ENCODE peak calls at places on chromosome 21, in ten cellular contexts. One of them, this sample, is unnamed. For H3K4me1, the result is how much of the 10 kb centered on the place peaks cover.

GRCh38 chr21:14520535-14520934 is 25.6 kb downstream of the SAMSN1 start:
- DNase-seq in K562: no peak
- DNase-seq in SK-N-SH: no peak
- DNase-seq in H1: no peak
- DNase-seq in tibial nerve: no peak
- DNase-seq in A549: no peak
- DNase-seq in ovary: no peak
- DNase-seq in stomach: no peak
- DNase-seq in GM12878: no peak
- DNase-seq in upper lobe of left lung: no peak
- DNase-seq in this sample: no peak

GRCh38 chr21:24367936-24368335 is 1239.3 kb downstream of the MRPL39 start:
- DNase-seq in K562: no peak
- DNase-seq in SK-N-SH: no peak
- DNase-seq in H1: no peak
- DNase-seq in tibial nerve: no peak
- DNase-seq in A549: no peak
- DNase-seq in ovary: no peak
- DNase-seq in stomach: no peak
- DNase-seq in GM12878: no peak
- DNase-seq in upper lobe of left lung: no peak
- DNase-seq in this sample: no peak

GRCh38 chr21:46151989-46152938 is 3.1 kb downstream of the FTCD start:
- DNase-seq in K562: no peak
- DNase-seq in SK-N-SH: no peak
- DNase-seq in H1: peak
- DNase-seq in tibial nerve: no peak
- DNase-seq in A549: no peak
- DNase-seq in ovary: peak
- DNase-seq in stomach: peak
- DNase-seq in GM12878: no peak
- DNase-seq in upper lobe of left lung: peak
- DNase-seq in this sample: no peak

GRCh38 chr21:35367558-35367957 is 318.5 kb upstream of the RUNX1 start:
- DNase-seq in K562: no peak
- DNase-seq in SK-N-SH: no peak
- DNase-seq in H1: no peak
- DNase-seq in tibial nerve: no peak
- DNase-seq in A549: no peak
- DNase-seq in ovary: no peak
- DNase-seq in stomach: no peak
- DNase-seq in GM12878: no peak
- DNase-seq in upper lobe of left lung: no peak
- DNase-seq in this sample: no peak

GRCh38 chr21:43355196-43355924 is 71.6 kb downstream of the SIK1 start:
- DNase-seq in K562: no peak
- DNase-seq in SK-N-SH: no peak
- DNase-seq in H1: no peak
- DNase-seq in tibial nerve: no peak
- DNase-seq in A549: no peak
- DNase-seq in ovary: no peak
- DNase-seq in stomach: no peak
- DNase-seq in GM12878: no peak
- DNase-seq in upper lobe of left lung: peak
- DNase-seq in this sample: no peak

GRCh38 chr21:32140212-32141008 is 138.4 kb downstream of the MIS18A start:
- DNase-seq in K562: no peak
- DNase-seq in SK-N-SH: peak
- DNase-seq in H1: peak
- DNase-seq in tibial nerve: no peak
- DNase-seq in A549: no peak
- DNase-seq in ovary: no peak
- DNase-seq in stomach: no peak
- DNase-seq in GM12878: no peak
- DNase-seq in upper lobe of left lung: no peak
- DNase-seq in this sample: peak

GRCh38 chr21:36691539-36692124 is 7.3 kb upstream of the SIM2 start:
- DNase-seq in K562: no peak
- DNase-seq in SK-N-SH: no peak
- DNase-seq in H1: no peak
- DNase-seq in tibial nerve: no peak
- DNase-seq in A549: no peak
- DNase-seq in ovary: no peak
- DNase-seq in stomach: no peak
- DNase-seq in GM12878: no peak
- DNase-seq in upper lobe of left lung: no peak
- DNase-seq in this sample: no peak

GRCh38 chr21:44455524-44456206 is 355 bp downstream of the LRRC3 start:
- DNase-seq in K562: peak
- DNase-seq in SK-N-SH: peak
- DNase-seq in H1: peak
- DNase-seq in tibial nerve: no peak
- DNase-seq in A549: peak
- DNase-seq in ovary: peak
- DNase-seq in stomach: peak
- DNase-seq in GM12878: no peak
- DNase-seq in upper lobe of left lung: peak
- DNase-seq in this sample: no peak

GRCh38 chr21:29246614-29247013 is 52.1 kb upstream of the BACH1 start:
- DNase-seq in K562: no peak
- DNase-seq in SK-N-SH: no peak
- DNase-seq in H1: no peak
- DNase-seq in tibial nerve: no peak
- DNase-seq in A549: no peak
- DNase-seq in ovary: no peak
- DNase-seq in stomach: no peak
- DNase-seq in GM12878: no peak
- DNase-seq in upper lobe of left lung: no peak
- DNase-seq in this sample: no peak

GRCh38 chr21:29245104-29245643 is 53.5 kb upstream of the BACH1 start:
- DNase-seq in K562: no peak
- DNase-seq in SK-N-SH: no peak
- DNase-seq in H1: no peak
- DNase-seq in tibial nerve: no peak
- DNase-seq in A549: no peak
- DNase-seq in ovary: no peak
- DNase-seq in stomach: no peak
- DNase-seq in GM12878: no peak
- DNase-seq in upper lobe of left lung: no peak
- DNase-seq in this sample: no peak

GRCh38 chr21:29254550-29254949 is 44.2 kb upstream of the BACH1 start:
- DNase-seq in K562: no peak
- DNase-seq in SK-N-SH: no peak
- DNase-seq in H1: no peak
- DNase-seq in tibial nerve: no peak
- DNase-seq in A549: no peak
- DNase-seq in ovary: no peak
- DNase-seq in stomach: no peak
- DNase-seq in GM12878: no peak
- DNase-seq in upper lobe of left lung: no peak
- DNase-seq in this sample: no peak

GRCh38 chr21:29248124-29248523 is 50.6 kb upstream of the BACH1 start:
- DNase-seq in K562: no peak
- DNase-seq in SK-N-SH: no peak
- DNase-seq in H1: no peak
- DNase-seq in tibial nerve: no peak
- DNase-seq in A549: no peak
- DNase-seq in ovary: no peak
- DNase-seq in stomach: no peak
- DNase-seq in GM12878: no peak
- DNase-seq in upper lobe of left lung: no peak
- DNase-seq in this sample: no peak

DNA sequence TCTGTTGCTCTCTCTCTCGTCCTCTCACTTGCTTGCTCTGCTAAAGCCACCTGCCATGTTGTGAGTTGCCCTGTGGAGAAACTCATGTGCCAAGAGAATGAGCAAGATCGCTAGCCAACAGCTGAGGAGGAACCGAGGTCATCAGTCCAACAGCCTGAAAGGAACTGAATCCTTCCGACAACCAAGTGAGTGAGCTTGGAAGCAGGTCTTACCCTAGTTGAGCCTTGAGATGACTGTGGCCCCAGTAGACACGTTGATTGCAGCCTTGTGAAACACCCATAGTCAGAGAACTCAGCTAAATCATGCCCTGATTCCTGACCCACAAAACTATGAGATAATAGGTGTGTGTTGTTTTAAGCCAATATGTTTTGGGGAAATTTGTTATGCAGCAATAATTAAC is 48.1 kb upstream of the BACH1 start:
- DNase-seq in K562: no peak
- DNase-seq in SK-N-SH: no peak
- DNase-seq in H1: no peak
- DNase-seq in tibial nerve: no peak
- DNase-seq in A549: no peak
- DNase-seq in ovary: no peak
- DNase-seq in stomach: no peak
- DNase-seq in GM12878: no peak
- DNase-seq in upper lobe of left lung: no peak
- DNase-seq in this sample: no peak
- TF ChIP-seq EP300 in K562: no peak
- TF ChIP-seq EP300 in SK-N-SH: no peak
- TF ChIP-seq EP300 in H1: no peak
- TF ChIP-seq EP300 in tibial nerve: no peak
- TF ChIP-seq EP300 in A549: no peak
- TF ChIP-seq EP300 in ovary: no peak
- TF ChIP-seq EP300 in stomach: no peak
- TF ChIP-seq EP300 in GM12878: no peak
- TF ChIP-seq EP300 in upper lobe of left lung: no peak
- TF ChIP-seq EP300 in this sample: no peak

DNA sequence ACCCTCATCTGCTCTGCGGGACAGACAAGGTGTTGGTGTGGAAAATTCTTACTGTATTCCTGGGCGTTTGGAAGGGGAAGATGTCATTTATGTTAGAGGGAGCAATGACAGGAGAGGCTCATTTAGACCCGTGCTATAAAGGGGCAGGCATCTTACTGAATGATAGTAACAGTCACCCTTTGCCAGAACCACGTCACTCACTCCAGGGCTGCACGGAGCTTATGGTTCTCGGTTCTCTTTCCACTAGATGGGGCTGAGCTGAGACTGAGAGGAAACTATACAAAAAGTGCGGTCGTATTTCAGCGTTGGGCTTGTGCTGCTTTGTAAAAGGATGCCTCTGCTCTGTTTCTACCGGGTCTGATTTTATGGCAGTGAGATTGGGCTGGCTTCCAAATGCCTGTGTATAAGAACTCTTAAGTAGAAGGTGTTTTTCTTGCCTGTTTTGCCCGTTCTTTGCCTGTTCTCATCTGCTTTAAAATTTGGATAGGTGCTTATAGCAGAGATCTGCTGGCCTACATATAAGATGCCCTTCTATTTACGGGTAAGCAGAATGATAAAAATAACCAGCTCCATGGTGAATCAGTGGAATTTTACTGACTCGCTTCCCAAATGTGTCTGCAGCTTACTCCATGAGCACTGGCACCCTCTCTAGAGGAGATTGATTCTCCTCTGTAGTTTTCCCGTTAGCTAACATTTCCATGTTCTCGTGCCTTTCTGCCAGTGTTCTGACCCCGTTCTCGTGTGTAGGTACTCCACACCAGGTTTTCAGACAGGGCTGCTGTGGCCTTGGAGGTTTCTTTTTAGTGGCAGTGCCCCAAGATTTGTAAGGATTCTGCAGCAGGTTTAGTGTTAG is 55.9 kb downstream of the MRPS6 start:
- DNase-seq in K562: no peak
- DNase-seq in SK-N-SH: peak
- DNase-seq in H1: peak
- DNase-seq in tibial nerve: no peak
- DNase-seq in A549: no peak
- DNase-seq in ovary: peak
- DNase-seq in stomach: peak
- DNase-seq in GM12878: no peak
- DNase-seq in upper lobe of left lung: no peak
- DNase-seq in this sample: peak
- TF ChIP-seq CTCF in K562: peak
- TF ChIP-seq CTCF in SK-N-SH: peak
- TF ChIP-seq CTCF in H1: peak
- TF ChIP-seq CTCF in tibial nerve: peak
- TF ChIP-seq CTCF in A549: no peak
- TF ChIP-seq CTCF in ovary: no peak
- TF ChIP-seq CTCF in stomach: no peak
- TF ChIP-seq CTCF in GM12878: no peak
- TF ChIP-seq CTCF in upper lobe of left lung: no peak
- TF ChIP-seq CTCF in this sample: peak

GRCh38 chr21:42117229-42118048 is 46.3 kb downstream of the UMODL1 start:
- DNase-seq in K562: peak
- DNase-seq in SK-N-SH: peak
- DNase-seq in H1: peak
- DNase-seq in tibial nerve: peak
- DNase-seq in A549: peak
- DNase-seq in ovary: peak
- DNase-seq in stomach: peak
- DNase-seq in GM12878: peak
- DNase-seq in upper lobe of left lung: no peak
- DNase-seq in this sample: no peak

GRCh38 chr21:42118901-42119300 is 47.8 kb downstream of the UMODL1 start:
- DNase-seq in K562: no peak
- DNase-seq in SK-N-SH: peak
- DNase-seq in H1: no peak
- DNase-seq in tibial nerve: no peak
- DNase-seq in A549: no peak
- DNase-seq in ovary: no peak
- DNase-seq in stomach: no peak
- DNase-seq in GM12878: no peak
- DNase-seq in upper lobe of left lung: peak
- DNase-seq in this sample: no peak

GRCh38 chr21:42120056-42120903 is 49.2 kb downstream of the UMODL1 start:
- DNase-seq in K562: no peak
- DNase-seq in SK-N-SH: no peak
- DNase-seq in H1: no peak
- DNase-seq in tibial nerve: no peak
- DNase-seq in A549: no peak
- DNase-seq in ovary: no peak
- DNase-seq in stomach: no peak
- DNase-seq in GM12878: no peak
- DNase-seq in upper lobe of left lung: no peak
- DNase-seq in this sample: no peak

GRCh38 chr21:42120904-42121535 is 49.9 kb downstream of the UMODL1 start:
- DNase-seq in K562: no peak
- DNase-seq in SK-N-SH: no peak
- DNase-seq in H1: no peak
- DNase-seq in tibial nerve: no peak
- DNase-seq in A549: no peak
- DNase-seq in ovary: no peak
- DNase-seq in stomach: no peak
- DNase-seq in GM12878: no peak
- DNase-seq in upper lobe of left lung: no peak
- DNase-seq in this sample: no peak

GRCh38 chr21:42118121-42118795 is 47.1 kb downstream of the UMODL1 start:
- DNase-seq in K562: no peak
- DNase-seq in SK-N-SH: no peak
- DNase-seq in H1: no peak
- DNase-seq in tibial nerve: no peak
- DNase-seq in A549: no peak
- DNase-seq in ovary: no peak
- DNase-seq in stomach: no peak
- DNase-seq in GM12878: no peak
- DNase-seq in upper lobe of left lung: no peak
- DNase-seq in this sample: no peak
- H3K4me1 ChIP-seq in K562: under half
- H3K4me1 ChIP-seq in SK-N-SH: under half
- H3K4me1 ChIP-seq in H1: under half
- H3K4me1 ChIP-seq in tibial nerve: under half
- H3K4me1 ChIP-seq in A549: under half
- H3K4me1 ChIP-seq in ovary: under half
- H3K4me1 ChIP-seq in stomach: under half
- H3K4me1 ChIP-seq in GM12878: under half
- H3K4me1 ChIP-seq in upper lobe of left lung: under half
- H3K4me1 ChIP-seq in this sample: under half

GRCh38 chr21:38970765-38971164 is 165.0 kb downstream of the ETS2 start:
- DNase-seq in K562: no peak
- DNase-seq in SK-N-SH: no peak
- DNase-seq in H1: no peak
- DNase-seq in tibial nerve: no peak
- DNase-seq in A549: no peak
- DNase-seq in ovary: no peak
- DNase-seq in stomach: no peak
- DNase-seq in GM12878: no peak
- DNase-seq in upper lobe of left lung: no peak
- DNase-seq in this sample: no peak

GRCh38 chr21:38972078-38972477 is 166.3 kb downstream of the ETS2 start:
- DNase-seq in K562: no peak
- DNase-seq in SK-N-SH: no peak
- DNase-seq in H1: no peak
- DNase-seq in tibial nerve: no peak
- DNase-seq in A549: no peak
- DNase-seq in ovary: no peak
- DNase-seq in stomach: no peak
- DNase-seq in GM12878: no peak
- DNase-seq in upper lobe of left lung: no peak
- DNase-seq in this sample: no peak

GRCh38 chr21:38965241-38965640 is 159.5 kb downstream of the ETS2 start:
- DNase-seq in K562: no peak
- DNase-seq in SK-N-SH: no peak
- DNase-seq in H1: no peak
- DNase-seq in tibial nerve: no peak
- DNase-seq in A549: no peak
- DNase-seq in ovary: no peak
- DNase-seq in stomach: no peak
- DNase-seq in GM12878: no peak
- DNase-seq in upper lobe of left lung: no peak
- DNase-seq in this sample: no peak

GRCh38 chr21:38965910-38966504 is 160.3 kb downstream of the ETS2 start:
- DNase-seq in K562: peak
- DNase-seq in SK-N-SH: peak
- DNase-seq in H1: peak
- DNase-seq in tibial nerve: no peak
- DNase-seq in A549: peak
- DNase-seq in ovary: no peak
- DNase-seq in stomach: peak
- DNase-seq in GM12878: no peak
- DNase-seq in upper lobe of left lung: no peak
- DNase-seq in this sample: no peak

GRCh38 chr21:38968887-38969543 is 163.3 kb downstream of the ETS2 start:
- DNase-seq in K562: no peak
- DNase-seq in SK-N-SH: no peak
- DNase-seq in H1: no peak
- DNase-seq in tibial nerve: no peak
- DNase-seq in A549: no peak
- DNase-seq in ovary: no peak
- DNase-seq in stomach: no peak
- DNase-seq in GM12878: no peak
- DNase-seq in upper lobe of left lung: no peak
- DNase-seq in this sample: no peak
- TF ChIP-seq EP300 in K562: no peak
- TF ChIP-seq EP300 in SK-N-SH: no peak
- TF ChIP-seq EP300 in H1: no peak
- TF ChIP-seq EP300 in tibial nerve: no peak
- TF ChIP-seq EP300 in A549: no peak
- TF ChIP-seq EP300 in ovary: no peak
- TF ChIP-seq EP300 in stomach: no peak
- TF ChIP-seq EP300 in GM12878: no peak
- TF ChIP-seq EP300 in upper lobe of left lung: no peak
- TF ChIP-seq EP300 in this sample: no peak

This sample was measured in esophagus muscularis mucosa.